ENCODE peak calls at places on chromosome 16, in ten cellular contexts. One of them, this sample, is unnamed. For H3K36me3, the result is how much of the 10 kb centered on the place peaks cover.

GRCh38 chr16:75070055-75070841 is 46.3 kb downstream of the LDHD start:
- DNase-seq in tibial nerve: no peak
- DNase-seq in kidney epithelial cell: no peak
- DNase-seq in Panc1: no peak
- DNase-seq in GM23248: no peak
- DNase-seq in lower lobe of right lung: no peak
- DNase-seq in psoas muscle: peak
- DNase-seq in mammary epithelial cell: no peak
- DNase-seq in heart right ventricle: peak
- DNase-seq in BE2C: peak
- DNase-seq in this sample: no peak

GRCh38 chr16:83365166-83365565 is 442.6 kb upstream of the HSBP1 start:
- DNase-seq in Panc1: no peak
- DNase-seq in GM23248: peak
- DNase-seq in psoas muscle: no peak
- DNase-seq in lower lobe of right lung: no peak
- DNase-seq in heart right ventricle: no peak
- DNase-seq in tibial nerve: no peak
- DNase-seq in kidney epithelial cell: no peak
- DNase-seq in mammary epithelial cell: peak
- DNase-seq in BE2C: no peak
- DNase-seq in this sample: no peak

GRCh38 chr16:3214904-3215600 is 19.9 kb downstream of the ZNF200 start:
- DNase-seq in tibial nerve: no peak
- DNase-seq in GM23248: no peak
- DNase-seq in lower lobe of right lung: no peak
- DNase-seq in psoas muscle: no peak
- DNase-seq in mammary epithelial cell: no peak
- DNase-seq in kidney epithelial cell: no peak
- DNase-seq in BE2C: no peak
- DNase-seq in heart right ventricle: no peak
- DNase-seq in Panc1: no peak
- DNase-seq in this sample: no peak

GRCh38 chr16:73028721-73029361 is 19.1 kb downstream of the ZFHX3 start:
- DNase-seq in BE2C: no peak
- DNase-seq in tibial nerve: no peak
- DNase-seq in Panc1: no peak
- DNase-seq in lower lobe of right lung: no peak
- DNase-seq in GM23248: no peak
- DNase-seq in mammary epithelial cell: peak
- DNase-seq in heart right ventricle: no peak
- DNase-seq in psoas muscle: no peak
- DNase-seq in kidney epithelial cell: no peak
- DNase-seq in this sample: no peak

GRCh38 chr16:726438-727290 is at the start of the genes CCDC78 and HAGHL:
- DNase-seq in GM23248: peak
- DNase-seq in tibial nerve: no peak
- DNase-seq in psoas muscle: peak
- DNase-seq in mammary epithelial cell: no peak
- DNase-seq in BE2C: peak
- DNase-seq in kidney epithelial cell: no peak
- DNase-seq in heart right ventricle: peak
- DNase-seq in Panc1: no peak
- DNase-seq in lower lobe of right lung: peak
- DNase-seq in this sample: no peak

GRCh38 chr16:28237754-28238357 is 26.1 kb upstream of the XPO6 start:
- DNase-seq in tibial nerve: no peak
- DNase-seq in kidney epithelial cell: no peak
- DNase-seq in heart right ventricle: no peak
- DNase-seq in GM23248: no peak
- DNase-seq in BE2C: no peak
- DNase-seq in lower lobe of right lung: no peak
- DNase-seq in Panc1: no peak
- DNase-seq in mammary epithelial cell: no peak
- DNase-seq in psoas muscle: no peak
- DNase-seq in this sample: no peak

GRCh38 chr16:84459941-84460405 is 44.5 kb downstream of the MEAK7 start:
- DNase-seq in psoas muscle: no peak
- DNase-seq in Panc1: no peak
- DNase-seq in lower lobe of right lung: peak
- DNase-seq in BE2C: no peak
- DNase-seq in GM23248: no peak
- DNase-seq in kidney epithelial cell: no peak
- DNase-seq in heart right ventricle: no peak
- DNase-seq in mammary epithelial cell: no peak
- DNase-seq in tibial nerve: no peak
- DNase-seq in this sample: no peak

GRCh38 chr16:53504665-53505064 is 1.7 kb upstream of the AKTIP start:
- DNase-seq in psoas muscle: no peak
- DNase-seq in heart right ventricle: no peak
- DNase-seq in BE2C: no peak
- DNase-seq in kidney epithelial cell: no peak
- DNase-seq in lower lobe of right lung: no peak
- DNase-seq in tibial nerve: no peak
- DNase-seq in mammary epithelial cell: peak
- DNase-seq in Panc1: no peak
- DNase-seq in GM23248: peak
- DNase-seq in this sample: no peak

GRCh38 chr16:4391635-4392381 is 20.2 kb downstream of the VASN start:
- DNase-seq in lower lobe of right lung: no peak
- DNase-seq in Panc1: no peak
- DNase-seq in mammary epithelial cell: no peak
- DNase-seq in kidney epithelial cell: no peak
- DNase-seq in GM23248: peak
- DNase-seq in tibial nerve: no peak
- DNase-seq in heart right ventricle: no peak
- DNase-seq in psoas muscle: no peak
- DNase-seq in BE2C: peak
- DNase-seq in this sample: no peak

GRCh38 chr16:86294535-86294934 is 215.8 kb upstream of the FOXF1 start:
- DNase-seq in Panc1: no peak
- DNase-seq in heart right ventricle: no peak
- DNase-seq in BE2C: no peak
- DNase-seq in lower lobe of right lung: no peak
- DNase-seq in tibial nerve: no peak
- DNase-seq in mammary epithelial cell: no peak
- DNase-seq in psoas muscle: no peak
- DNase-seq in GM23248: no peak
- DNase-seq in kidney epithelial cell: no peak
- DNase-seq in this sample: peak

GRCh38 chr16:24929409-24929808 is 83.6 kb downstream of the SLC5A11 start:
- DNase-seq in heart right ventricle: no peak
- DNase-seq in kidney epithelial cell: no peak
- DNase-seq in Panc1: no peak
- DNase-seq in GM23248: no peak
- DNase-seq in lower lobe of right lung: no peak
- DNase-seq in psoas muscle: no peak
- DNase-seq in BE2C: no peak
- DNase-seq in tibial nerve: no peak
- DNase-seq in mammary epithelial cell: no peak
- DNase-seq in this sample: no peak

GRCh38 chr16:15880434-15880833 is 8.0 kb downstream of the CEP20 start:
- DNase-seq in kidney epithelial cell: no peak
- DNase-seq in tibial nerve: no peak
- DNase-seq in Panc1: no peak
- DNase-seq in GM23248: no peak
- DNase-seq in BE2C: no peak
- DNase-seq in mammary epithelial cell: no peak
- DNase-seq in lower lobe of right lung: no peak
- DNase-seq in psoas muscle: no peak
- DNase-seq in heart right ventricle: no peak
- DNase-seq in this sample: peak

GRCh38 chr16:15873737-15874136 is 14.7 kb downstream of the CEP20 start:
- DNase-seq in BE2C: no peak
- DNase-seq in tibial nerve: no peak
- DNase-seq in lower lobe of right lung: no peak
- DNase-seq in Panc1: no peak
- DNase-seq in psoas muscle: no peak
- DNase-seq in kidney epithelial cell: no peak
- DNase-seq in mammary epithelial cell: no peak
- DNase-seq in heart right ventricle: no peak
- DNase-seq in GM23248: no peak
- DNase-seq in this sample: no peak

GRCh38 chr16:15874745-15875314 is 13.6 kb downstream of the CEP20 start:
- DNase-seq in mammary epithelial cell: peak
- DNase-seq in kidney epithelial cell: no peak
- DNase-seq in heart right ventricle: peak
- DNase-seq in psoas muscle: peak
- DNase-seq in tibial nerve: peak
- DNase-seq in lower lobe of right lung: no peak
- DNase-seq in BE2C: peak
- DNase-seq in GM23248: peak
- DNase-seq in Panc1: peak
- DNase-seq in this sample: peak

GRCh38 chr16:15879255-15879804 is 9.1 kb downstream of the CEP20 start:
- DNase-seq in heart right ventricle: no peak
- DNase-seq in mammary epithelial cell: peak
- DNase-seq in GM23248: peak
- DNase-seq in BE2C: no peak
- DNase-seq in kidney epithelial cell: peak
- DNase-seq in tibial nerve: no peak
- DNase-seq in Panc1: peak
- DNase-seq in psoas muscle: no peak
- DNase-seq in lower lobe of right lung: no peak
- DNase-seq in this sample: peak

GRCh38 chr16:15876503-15876902 is 11.9 kb downstream of the CEP20 start:
- DNase-seq in heart right ventricle: no peak
- DNase-seq in mammary epithelial cell: no peak
- DNase-seq in psoas muscle: no peak
- DNase-seq in GM23248: no peak
- DNase-seq in BE2C: no peak
- DNase-seq in Panc1: no peak
- DNase-seq in kidney epithelial cell: no peak
- DNase-seq in lower lobe of right lung: no peak
- DNase-seq in tibial nerve: no peak
- DNase-seq in this sample: no peak
- H3K36me3 ChIP-seq in heart right ventricle: under half
- H3K36me3 ChIP-seq in mammary epithelial cell: under half
- H3K36me3 ChIP-seq in psoas muscle: half or more
- H3K36me3 ChIP-seq in GM23248: under half
- H3K36me3 ChIP-seq in BE2C: under half
- H3K36me3 ChIP-seq in Panc1: under half
- H3K36me3 ChIP-seq in kidney epithelial cell: under half
- H3K36me3 ChIP-seq in lower lobe of right lung: half or more
- H3K36me3 ChIP-seq in tibial nerve: under half
- H3K36me3 ChIP-seq in this sample: half or more

DNA sequence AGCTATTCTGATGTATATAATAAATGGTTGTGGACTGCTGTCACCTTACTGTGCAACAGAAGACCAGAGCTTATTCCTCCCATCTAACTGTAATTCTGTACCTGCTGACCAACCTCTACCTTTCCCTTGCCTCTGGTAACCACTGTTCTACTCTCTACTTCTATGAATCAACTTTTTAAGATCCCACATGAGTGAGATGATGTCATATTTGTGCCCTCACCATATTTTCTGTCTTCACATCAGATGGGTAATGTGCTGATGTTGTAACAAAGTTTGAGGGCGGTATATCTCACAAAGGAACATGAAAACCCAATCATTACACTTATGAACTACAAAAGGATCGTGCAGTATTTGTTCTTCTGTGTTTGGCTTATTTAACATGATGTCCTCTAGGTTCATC is 16.8 kb downstream of the BRD7 start:
- DNase-seq in heart right ventricle: no peak
- DNase-seq in kidney epithelial cell: no peak
- DNase-seq in psoas muscle: no peak
- DNase-seq in mammary epithelial cell: no peak
- DNase-seq in BE2C: no peak
- DNase-seq in Panc1: no peak
- DNase-seq in lower lobe of right lung: no peak
- DNase-seq in tibial nerve: no peak
- DNase-seq in GM23248: no peak
- DNase-seq in this sample: no peak
- H3K36me3 ChIP-seq in heart right ventricle: under half
- H3K36me3 ChIP-seq in kidney epithelial cell: under half
- H3K36me3 ChIP-seq in psoas muscle: half or more
- H3K36me3 ChIP-seq in mammary epithelial cell: under half
- H3K36me3 ChIP-seq in BE2C: half or more
- H3K36me3 ChIP-seq in Panc1: under half
- H3K36me3 ChIP-seq in lower lobe of right lung: half or more
- H3K36me3 ChIP-seq in tibial nerve: half or more
- H3K36me3 ChIP-seq in GM23248: half or more
- H3K36me3 ChIP-seq in this sample: half or more

GRCh38 chr16:88593064-88593463 is 22.9 kb downstream of the ZC3H18 start:
- DNase-seq in lower lobe of right lung: no peak
- DNase-seq in mammary epithelial cell: no peak
- DNase-seq in GM23248: no peak
- DNase-seq in psoas muscle: no peak
- DNase-seq in tibial nerve: no peak
- DNase-seq in Panc1: no peak
- DNase-seq in heart right ventricle: no peak
- DNase-seq in kidney epithelial cell: no peak
- DNase-seq in BE2C: no peak
- DNase-seq in this sample: no peak

GRCh38 chr16:88588754-88589153 is 18.6 kb downstream of the ZC3H18 start:
- DNase-seq in GM23248: no peak
- DNase-seq in heart right ventricle: no peak
- DNase-seq in mammary epithelial cell: no peak
- DNase-seq in lower lobe of right lung: no peak
- DNase-seq in kidney epithelial cell: no peak
- DNase-seq in psoas muscle: no peak
- DNase-seq in BE2C: no peak
- DNase-seq in Panc1: no peak
- DNase-seq in tibial nerve: no peak
- DNase-seq in this sample: no peak

GRCh38 chr16:88588148-88588547 is 17.9 kb downstream of the ZC3H18 start:
- DNase-seq in heart right ventricle: no peak
- DNase-seq in BE2C: no peak
- DNase-seq in Panc1: no peak
- DNase-seq in kidney epithelial cell: no peak
- DNase-seq in tibial nerve: no peak
- DNase-seq in GM23248: no peak
- DNase-seq in mammary epithelial cell: no peak
- DNase-seq in lower lobe of right lung: no peak
- DNase-seq in psoas muscle: no peak
- DNase-seq in this sample: no peak

GRCh38 chr16:88591577-88592021 is 21.4 kb downstream of the ZC3H18 start:
- DNase-seq in heart right ventricle: no peak
- DNase-seq in mammary epithelial cell: no peak
- DNase-seq in GM23248: peak
- DNase-seq in psoas muscle: peak
- DNase-seq in lower lobe of right lung: no peak
- DNase-seq in Panc1: no peak
- DNase-seq in tibial nerve: peak
- DNase-seq in kidney epithelial cell: no peak
- DNase-seq in BE2C: no peak
- DNase-seq in this sample: no peak

GRCh38 chr16:88589441-88589840 is 19.2 kb downstream of the ZC3H18 start:
- DNase-seq in GM23248: no peak
- DNase-seq in tibial nerve: no peak
- DNase-seq in kidney epithelial cell: no peak
- DNase-seq in psoas muscle: no peak
- DNase-seq in lower lobe of right lung: no peak
- DNase-seq in BE2C: no peak
- DNase-seq in heart right ventricle: no peak
- DNase-seq in Panc1: no peak
- DNase-seq in mammary epithelial cell: no peak
- DNase-seq in this sample: no peak
- H3K36me3 ChIP-seq in GM23248: under half
- H3K36me3 ChIP-seq in tibial nerve: half or more
- H3K36me3 ChIP-seq in kidney epithelial cell: under half
- H3K36me3 ChIP-seq in psoas muscle: half or more
- H3K36me3 ChIP-seq in lower lobe of right lung: half or more
- H3K36me3 ChIP-seq in BE2C: half or more
- H3K36me3 ChIP-seq in heart right ventricle: under half
- H3K36me3 ChIP-seq in Panc1: under half
- H3K36me3 ChIP-seq in mammary epithelial cell: under half
- H3K36me3 ChIP-seq in this sample: half or more

GRCh38 chr16:21619765-21620462 is 20.5 kb downstream of the METTL9 start:
- DNase-seq in GM23248: no peak
- DNase-seq in Panc1: no peak
- DNase-seq in kidney epithelial cell: no peak
- DNase-seq in lower lobe of right lung: no peak
- DNase-seq in psoas muscle: no peak
- DNase-seq in tibial nerve: no peak
- DNase-seq in mammary epithelial cell: no peak
- DNase-seq in BE2C: no peak
- DNase-seq in heart right ventricle: no peak
- DNase-seq in this sample: no peak
- H3K36me3 ChIP-seq in GM23248: under half
- H3K36me3 ChIP-seq in Panc1: under half
- H3K36me3 ChIP-seq in kidney epithelial cell: under half
- H3K36me3 ChIP-seq in lower lobe of right lung: under half
- H3K36me3 ChIP-seq in psoas muscle: under half
- H3K36me3 ChIP-seq in tibial nerve: under half
- H3K36me3 ChIP-seq in mammary epithelial cell: under half
- H3K36me3 ChIP-seq in BE2C: under half
- H3K36me3 ChIP-seq in heart right ventricle: under half
- H3K36me3 ChIP-seq in this sample: under half

This sample was measured in SJSA1.